ENCODE peak calls at places on chromosomes 1 and 21, in six cellular contexts. T, M, N, O, R and K are unnamed samples.

GRCh38 chr1:90964444-90965035 is 57.3 kb downstream of the ZNF644 start:
- ATAC-seq in M (peak; percentile 41), T (no peak), O (no peak), R (peak; percentile 65), N (no peak), K (no peak)

GRCh38 chr1:19234224-19234623 is 17.1 kb downstream of the EMC1 start:
- ATAC-seq in M (no peak), R (no peak), N (no peak), T (no peak), O (no peak), K (no peak)

GRCh38 chr1:93395195-93395594 is 49.5 kb downstream of the DR1 start:
- ATAC-seq in O (no peak), T (no peak), N (no peak), R (no peak), M (no peak), K (no peak)

GRCh38 chr21:46295996-46296752 is 10.0 kb downstream of the YBEY start:
- ATAC-seq in O (peak; percentile 97), N (peak; percentile 74), T (peak; percentile 98), M (peak; percentile 90), R (no peak), K (peak; percentile 92)

GRCh38 chr1:154774175-154774855 is 95.8 kb downstream of the KCNN3 start:
- ATAC-seq in N (no peak), O (no peak), M (no peak), T (no peak), R (peak; percentile 55), K (no peak)

GRCh38 chr1:180945551-180945950 is 32.9 kb downstream of the KIAA1614 start:
- ATAC-seq in O (no peak), T (no peak), R (no peak), M (no peak), N (no peak), K (no peak)

GRCh38 chr1:25469177-25469576 is 38.5 kb downstream of the MACO1 start:
- ATAC-seq in N (no peak), O (no peak), T (no peak), R (no peak), M (no peak), K (no peak)

GRCh38 chr1:46118856-46119255 is 13.6 kb downstream of the PIK3R3 start:
- ATAC-seq in O (no peak), M (peak; percentile 43), R (no peak), T (no peak), N (no peak), K (no peak)

GRCh38 chr1:228889289-228889688 is 154.0 kb downstream of the RHOU start:
- ATAC-seq in O (no peak), N (no peak), R (no peak), M (no peak), T (no peak), K (no peak)

GRCh38 chr1:214372092-214372491 is 91.1 kb downstream of the SMYD2 start:
- ATAC-seq in N (no peak), M (peak; percentile 71), R (no peak), O (no peak), T (no peak), K (no peak)

GRCh38 chr1:183908095-183908494 is 103.2 kb downstream of the RGL1 start:
- ATAC-seq in T (no peak), M (no peak), R (no peak), N (no peak), O (no peak), K (no peak)

GRCh38 chr1:222263791-222264190 is 284.1 kb downstream of the HHIPL2 start:
- ATAC-seq in M (no peak), N (no peak), T (no peak), O (no peak), R (no peak), K (no peak)

GRCh38 chr21:42466700-42467612 is 29.1 kb downstream of the RSPH1 start:
- ATAC-seq in R (peak; percentile 42), T (no peak), N (no peak), M (peak; percentile 63), O (no peak), K (peak; percentile 51)

GRCh38 chr1:24459551-24460266 is 42.9 kb upstream of the RCAN3 start:
- ATAC-seq in O (no peak), M (no peak), R (no peak), N (no peak), T (no peak), K (no peak)

GRCh38 chr1:58200437-58200836 is 346.1 kb downstream of the OMA1 start:
- ATAC-seq in R (no peak), T (no peak), N (no peak), O (no peak), M (no peak), K (no peak)

GRCh38 chr21:36867506-36867905 is 99.0 kb downstream of the HLCS start:
- ATAC-seq in M (no peak), N (no peak), O (no peak), R (no peak), T (no peak), K (no peak)

GRCh38 chr1:111745670-111746613 is 6.7 kb upstream of the INKA2 start:
- ATAC-seq in N (no peak), O (no peak), T (no peak), R (no peak), M (peak; percentile 18), K (no peak)

GRCh38 chr1:108831225-108831624 is 25.7 kb downstream of the AKNAD1 start:
- ATAC-seq in N (peak; percentile 40), T (no peak), R (no peak), O (peak; percentile 57), M (no peak), K (peak; percentile 37)

GRCh38 chr1:145695781-145696629 is 11.2 kb downstream of the PDZK1 start:
- ATAC-seq in R (no peak), N (peak; percentile 86), O (no peak), M (no peak), T (no peak), K (no peak)

GRCh38 chr1:115277276-115277675 is 60.8 kb downstream of the NGF start:
- ATAC-seq in N (no peak), T (no peak), M (no peak), O (no peak), R (no peak), K (no peak)

GRCh38 chr1:49125746-49126145 is 349.1 kb upstream of the BEND5 start:
- ATAC-seq in N (no peak), R (no peak), O (no peak), M (no peak), T (no peak), K (no peak)

GRCh38 chr21:44867999-44868700 is 5.3 kb downstream of the PTTG1IP start:
- ATAC-seq in N (no peak), T (no peak), M (no peak), R (peak; percentile 10), O (peak; percentile 54), K (no peak)

GRCh38 chr1:86542626-86543025 is 4.3 kb upstream of the CLCA4 start:
- ATAC-seq in N (no peak), T (no peak), M (no peak), R (no peak), O (no peak), K (no peak)

GRCh38 chr1:94258873-94259331 is 21.5 kb upstream of the ARHGAP29 start:
- ATAC-seq in T (peak; percentile 88), R (no peak), O (no peak), M (peak; percentile 52), N (no peak), K (peak; percentile 95)

GRCh38 chr1:171126504-171126903 is 35.8 kb downstream of the FMO3 start:
- ATAC-seq in M (no peak), N (no peak), O (no peak), R (no peak), T (peak; percentile 66), K (peak; percentile 61)

GRCh38 chr1:1349256-1350012 is at the start of gene DVL1:
- ATAC-seq in M (peak; percentile 9), O (peak; percentile 83), N (peak; percentile 76), R (peak; percentile 58), T (peak; percentile 2), K (peak; percentile 86)

GRCh38 chr21:35953570-35953969 is 106.8 kb downstream of the SETD4 start:
- ATAC-seq in O (no peak), N (peak; percentile 65), T (peak; percentile 49), M (no peak), R (no peak), K (no peak)

GRCh38 chr1:6603851-6604558 is 1.3 kb upstream of the KLHL21 start:
- ATAC-seq in R (no peak), N (no peak), T (peak; percentile 66), M (peak; percentile 63), O (no peak), K (peak; percentile 52)

GRCh38 chr1:160724445-160725242 is 13.0 kb upstream of the CD48 start:
- ATAC-seq in N (no peak), R (peak; percentile 32), M (no peak), O (no peak), T (no peak), K (no peak)

GRCh38 chr21:44593598-44594405 is 1.5 kb upstream of the KRTAP10-6 start:
- ATAC-seq in M (no peak), R (no peak), T (no peak), N (no peak), O (no peak), K (no peak)